ENCODE peak calls at places on chromosomes 11 and 22, in five cellular contexts. Q is progenitor cell of endocrine pancreas, H is kidney epithelial cell, P is H54, V is HEK293T. X is an unnamed sample.

GRCh38 chr11:69293819-69294505 is at the start of gene MYEOV:
- DNase-seq in Q (no peak), H (no peak), P (peak), V (peak), X (no peak)

GRCh38 chr11:69891421-69892236 is 72.4 kb upstream of the FGF3 start:
- DNase-seq in Q (no peak), H (no peak), P (no peak), V (no peak), X (no peak)

GRCh38 chr11:118602331-118602730 is 5.1 kb upstream of the PHLDB1 start:
- DNase-seq in Q (no peak), H (no peak), P (no peak), V (no peak), X (no peak)

GRCh38 chr11:93267383-93267782 is 63.2 kb upstream of the DEUP1 start:
- DNase-seq in Q (no peak), H (no peak), P (no peak), V (no peak), X (no peak)

GRCh38 chr22:41910599-41911291 is 4.1 kb downstream of the SHISA8 start:
- DNase-seq in Q (no peak), H (no peak), P (no peak), V (no peak), X (no peak)

GRCh38 chr22:20438066-20438677 is 547 bp upstream of the SCARF2 start:
- DNase-seq in Q (no peak), H (no peak), P (no peak), V (no peak), X (no peak)

GRCh38 chr11:27158763-27159679 is 118.4 kb downstream of the BBOX1 start:
- DNase-seq in Q (peak), H (peak), P (peak), V (peak), X (peak)

GRCh38 chr11:104784684-104785460 is 113.4 kb downstream of the CASP12 start:
- DNase-seq in Q (no peak), H (no peak), P (no peak), V (no peak), X (no peak)

GRCh38 chr22:26674211-26675190 is 17.1 kb downstream of the MIAT start:
- DNase-seq in Q (no peak), H (no peak), P (no peak), V (no peak), X (no peak)

GRCh38 chr11:123979311-123979710 is 1.7 kb upstream of the OR10S1 start:
- DNase-seq in Q (no peak), H (no peak), P (no peak), V (no peak), X (no peak)

GRCh38 chr11:45319077-45319476 is 32.9 kb upstream of the SYT13 start:
- DNase-seq in Q (no peak), H (no peak), P (no peak), V (no peak), X (no peak)

GRCh38 chr22:35866646-35867045 is 149.0 kb downstream of the APOL5 start:
- DNase-seq in Q (no peak), H (no peak), P (no peak), V (no peak), X (no peak)

GRCh38 chr22:50722716-50723428 is 15.1 kb upstream of the ACR start:
- DNase-seq in Q (no peak), H (no peak), P (no peak), V (no peak), X (no peak)

GRCh38 chr11:60658409-60658808 is 41.0 kb upstream of the MS4A8 start:
- DNase-seq in Q (no peak), H (no peak), P (no peak), V (no peak), X (no peak)

GRCh38 chr22:46710842-46711241 is 27.2 kb downstream of the CERK start:
- DNase-seq in Q (no peak), H (no peak), P (no peak), V (no peak), X (no peak)

GRCh38 chr11:28231475-28231874 is 123.3 kb downstream of the METTL15 start:
- DNase-seq in Q (no peak), H (no peak), P (no peak), V (no peak), X (no peak)

GRCh38 chr11:68523743-68524142 is 63.2 kb downstream of the PPP6R3 start:
- DNase-seq in Q (no peak), H (no peak), P (no peak), V (no peak), X (no peak)